ENCODE peak calls at places on chromosome 12, in seven cellular contexts. X is RCC 7860; T is EL; K is sciatic nerve; L is activated CD8-positive, alpha-beta memory T cell treated with anti-CD3 and anti-CD28 coated beads for 1 hour; G is central memory CD8-positive, alpha-beta T cell; U is fibroblast of lung. Y is an unnamed sample.

GRCh38 chr12:15829949-15830348 is 40.8 kb upstream of the EPS8 start:
- DNase-seq in X (no peak), T (peak; percentile 64), K (no peak), L (no peak), G (no peak), U (no peak), Y (no peak)

GRCh38 chr12:68497702-68498101 is 113.0 kb upstream of the RAP1B start:
- DNase-seq in X (peak; percentile 97), T (peak; percentile 98), K (no peak), L (no peak), G (no peak), U (peak; percentile 67), Y (no peak)

GRCh38 chr12:122874081-122874480 is 21.8 kb downstream of the VPS37B start:
- DNase-seq in X (no peak), T (no peak), K (peak; percentile 46), L (no peak), G (no peak), U (no peak), Y (no peak)

GRCh38 chr12:110913119-110914056 is 7.0 kb downstream of the MYL2 start:
- DNase-seq in X (no peak), T (no peak), K (no peak), L (no peak), G (no peak), U (no peak), Y (no peak)

GRCh38 chr12:69524331-69524630 is 54.1 kb downstream of the FRS2 start:
- DNase-seq in X (no peak), T (no peak), K (no peak), L (no peak), G (no peak), U (no peak), Y (no peak)

GRCh38 chr12:47282206-47282605 is 202.4 kb upstream of the AMIGO2 start:
- DNase-seq in X (no peak), T (peak; percentile 15), K (no peak), L (no peak), G (no peak), U (no peak), Y (no peak)

GRCh38 chr12:110280784-110281548 is at the start of gene ATP2A2:
- DNase-seq in X (peak; percentile 73), T (peak; percentile 92), K (peak; percentile 93), L (peak; percentile 61), G (peak; percentile 71), U (peak; percentile 86), Y (peak; percentile 79)

GRCh38 chr12:2258035-2258434 is 205.2 kb downstream of the CACNA1C start:
- DNase-seq in X (no peak), T (peak; percentile 58), K (no peak), L (no peak), G (no peak), U (no peak), Y (no peak)

GRCh38 chr12:46458500-46459106 is 86.0 kb upstream of the SLC38A2 start:
- DNase-seq in X (no peak), T (no peak), K (no peak), L (no peak), G (no peak), U (no peak), Y (no peak)

GRCh38 chr12:47218191-47218654 is 138.5 kb upstream of the AMIGO2 start:
- DNase-seq in X (peak; percentile 8), T (no peak), K (no peak), L (no peak), G (no peak), U (no peak), Y (no peak)

GRCh38 chr12:119693006-119693405 is 25.1 kb downstream of the PRKAB1 start:
- DNase-seq in X (peak; percentile 73), T (peak; percentile 92), K (no peak), L (no peak), G (no peak), U (peak; percentile 95), Y (no peak)

GRCh38 chr12:71504471-71504852 is 64.9 kb downstream of the LGR5 start:
- DNase-seq in X (no peak), T (no peak), K (no peak), L (no peak), G (no peak), U (no peak), Y (no peak)

GRCh38 chr12:59927041-59927440 is 331.2 kb downstream of the SLC16A7 start:
- DNase-seq in X (no peak), T (peak; percentile 15), K (no peak), L (no peak), G (no peak), U (peak; percentile 47), Y (no peak)

GRCh38 chr12:94152292-94153083 is 4.1 kb downstream of the PLXNC1 start:
- DNase-seq in X (no peak), T (no peak), K (no peak), L (no peak), G (no peak), U (no peak), Y (no peak)

GRCh38 chr12:53381739-53382630 is 2.0 kb downstream of the SP1 start:
- DNase-seq in X (peak; percentile 68), T (peak; percentile 72), K (peak; percentile 70), L (no peak), G (peak; percentile 21), U (peak; percentile 73), Y (no peak)

GRCh38 chr12:128797119-128798118 is 26.3 kb downstream of the SLC15A4 start:
- DNase-seq in X (peak; percentile 53), T (no peak), K (no peak), L (no peak), G (no peak), U (peak; percentile 54), Y (no peak)

GRCh38 chr12:97837401-97837800 is 374.8 kb downstream of the RMST start:
- DNase-seq in X (no peak), T (no peak), K (no peak), L (no peak), G (no peak), U (peak; percentile 43), Y (no peak)

GRCh38 chr12:77122236-77122635 is 56.9 kb upstream of the E2F7 start:
- DNase-seq in X (peak; percentile 91), T (peak; percentile 92), K (no peak), L (no peak), G (no peak), U (peak; percentile 95), Y (no peak)

GRCh38 chr12:110739488-110739887 is 3.2 kb downstream of the PPP1CC start:
- DNase-seq in X (no peak), T (no peak), K (no peak), L (no peak), G (no peak), U (no peak), Y (no peak)